ENCODE peak calls at places on chromosomes 2 and 18, in four cellular contexts. O is H1, F is HepG2, Q is K562. B is an unnamed sample.

GRCh38 chr18:48052845-48053244 is 122.4 kb upstream of the SMAD2 start:
- DNase-seq in O (no peak), F (no peak), Q (no peak), B (no peak)

GRCh38 chr18:57218281-57218680 is 71.4 kb downstream of the BOD1L2 start:
- DNase-seq in O (no peak), F (no peak), Q (no peak), B (no peak)

GRCh38 chr2:157725856-157726255 is 97.2 kb upstream of the ACVR1C start:
- DNase-seq in O (no peak), F (no peak), Q (no peak), B (no peak)

GRCh38 chr2:174485763-174486613 is 841 bp downstream of the GPR155 start:
- DNase-seq in O (no peak), F (no peak), Q (peak), B (no peak)

GRCh38 chr2:105744091-105744908 is 412 bp upstream of the NCK2 start:
- DNase-seq in O (no peak), F (peak), Q (peak), B (no peak)

GRCh38 chr2:121771976-121772742 is 16.7 kb downstream of the TSN start:
- DNase-seq in O (no peak), F (peak), Q (no peak), B (no peak)

GRCh38 chr2:163182764-163183354 is 344.3 kb upstream of the KCNH7 start:
- DNase-seq in O (no peak), F (no peak), Q (peak), B (no peak)

GRCh38 chr2:120771556-120772208 is 36.0 kb downstream of the GLI2 start:
- DNase-seq in O (no peak), F (no peak), Q (no peak), B (no peak)

GRCh38 chr2:61620244-61621159 is 82.3 kb upstream of the XPO1 start:
- DNase-seq in O (no peak), F (peak), Q (peak), B (no peak)

GRCh38 chr2:81260320-81260719 is 955.8 kb upstream of the LRRTM1 start:
- DNase-seq in O (no peak), F (no peak), Q (no peak), B (no peak)

GRCh38 chr2:238096311-238097011 is 3.7 kb upstream of the ESPNL start:
- DNase-seq in O (no peak), F (no peak), Q (no peak), B (no peak)

GRCh38 chr2:158753561-158754302 is 41.4 kb upstream of the DAPL1 start:
- DNase-seq in O (peak), F (peak), Q (peak), B (no peak)

GRCh38 chr18:60232541-60232940 is 140.0 kb downstream of the MC4R start:
- DNase-seq in O (no peak), F (no peak), Q (no peak), B (no peak)

GRCh38 chr18:63199743-63200241 is 119.8 kb downstream of the BCL2 start:
- DNase-seq in O (no peak), F (no peak), Q (peak), B (no peak)

GRCh38 chr2:233044974-233045535 is 12.6 kb downstream of the NEU2 start:
- DNase-seq in O (no peak), F (no peak), Q (no peak), B (no peak)

GRCh38 chr2:222887124-222887523 is 26.3 kb downstream of the ACSL3 start:
- DNase-seq in O (no peak), F (no peak), Q (no peak), B (no peak)

GRCh38 chr2:55099878-55100820 is 49.9 kb upstream of the RTN4 start:
- DNase-seq in O (no peak), F (no peak), Q (no peak), B (no peak)

GRCh38 chr2:69152847-69153246 is 139.9 kb downstream of the ANTXR1 start:
- DNase-seq in O (no peak), F (no peak), Q (no peak), B (no peak)

GRCh38 chr2:673615-674318 is 3.4 kb downstream of the TMEM18 start:
- DNase-seq in O (no peak), F (no peak), Q (no peak), B (no peak)

GRCh38 chr2:144444418-144444817 is 75.5 kb downstream of the ZEB2 start:
- DNase-seq in O (no peak), F (no peak), Q (no peak), B (no peak)

GRCh38 chr18:49161627-49162026 is 210.9 kb upstream of the SMAD7 start:
- DNase-seq in O (no peak), F (no peak), Q (no peak), B (peak)

GRCh38 chr18:22132763-22133162 is 36.6 kb upstream of the GATA6 start:
- DNase-seq in O (no peak), F (no peak), Q (no peak), B (no peak)

GRCh38 chr2:112642961-112643360 is 2.8 kb upstream of the SLC20A1 start:
- DNase-seq in O (no peak), F (no peak), Q (no peak), B (no peak)
- TF ChIP-seq ATF2 in O (no peak), F (no peak), Q (no peak), B (no peak)

GRCh38 chr2:60054571-60055340 is 498.7 kb downstream of the BCL11A start:
- DNase-seq in O (no peak), F (no peak), Q (no peak), B (no peak)

GRCh38 chr2:60053791-60054190 is 499.7 kb downstream of the BCL11A start:
- DNase-seq in O (no peak), F (no peak), Q (no peak), B (no peak)

GRCh38 chr2:60058781-60059180 is 494.7 kb downstream of the BCL11A start:
- DNase-seq in O (no peak), F (no peak), Q (no peak), B (no peak)
- TF ChIP-seq SIN3A in O (no peak), F (no peak), Q (no peak), B (no peak)

DNA sequence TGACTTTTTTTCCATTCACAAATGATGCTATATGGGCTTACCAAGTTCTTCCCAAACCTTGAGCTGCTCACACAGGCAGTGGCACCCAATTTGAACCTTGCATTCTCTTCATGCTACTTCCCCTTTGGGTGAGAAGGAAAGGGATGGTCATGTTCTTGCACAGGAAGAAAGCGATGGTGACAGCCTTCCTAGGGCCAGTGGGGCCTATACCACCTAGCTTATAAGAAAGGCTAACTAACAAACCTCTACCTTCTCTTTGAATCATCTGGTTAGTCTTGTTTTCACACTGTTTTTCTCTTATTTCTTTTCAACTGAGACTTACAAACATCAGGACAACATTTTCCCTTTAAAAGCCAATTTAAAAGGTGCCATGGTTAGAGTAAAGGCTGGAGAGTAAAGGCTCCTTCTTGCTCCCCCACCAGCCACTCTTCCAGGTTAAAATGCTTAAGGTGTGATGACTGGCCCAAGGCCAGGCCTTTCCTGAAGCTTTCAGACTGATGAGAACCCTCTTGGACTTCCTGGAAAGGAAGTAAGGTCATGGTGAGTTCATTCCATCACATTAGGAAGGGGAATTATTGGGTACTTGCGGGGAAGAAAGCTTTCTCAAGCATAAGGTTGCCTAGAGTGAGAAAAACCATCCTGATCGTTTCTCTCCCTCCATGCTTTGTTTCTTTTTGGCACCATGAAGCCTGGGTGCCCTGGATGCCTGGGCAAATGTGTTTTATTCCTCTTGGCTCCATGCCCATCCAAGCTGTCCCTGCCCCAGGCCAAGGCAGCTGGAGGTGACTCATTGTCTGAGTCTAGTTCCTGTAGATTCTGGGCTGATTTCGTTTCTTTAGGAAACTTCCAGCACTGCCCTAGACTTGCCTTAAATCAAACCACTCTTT is 41.4 kb upstream of the ITGB6 start:
- DNase-seq in O (no peak), F (no peak), Q (no peak), B (no peak)
- TF ChIP-seq ATF2 in O (no peak), F (no peak), Q (no peak), B (no peak)

DNA sequence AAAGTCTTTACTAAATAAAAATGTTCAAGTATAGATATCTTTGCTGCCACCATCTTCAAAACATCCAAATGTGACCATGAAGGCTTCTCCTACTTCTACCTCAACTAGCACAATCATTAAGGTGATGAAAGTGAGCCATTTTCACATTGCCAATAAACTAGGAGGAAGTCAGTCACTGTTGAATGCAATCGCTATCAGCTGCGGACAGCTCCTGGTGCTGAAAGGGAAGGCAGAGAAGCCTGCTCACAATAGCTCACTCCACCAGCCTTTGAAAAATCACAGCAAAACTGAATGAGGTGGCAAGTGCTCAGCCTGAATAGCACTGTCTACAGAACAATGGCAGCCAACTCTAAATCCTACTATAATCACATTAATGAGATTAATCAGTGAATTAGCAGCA is 2.2 kb downstream of the MYT1L start:
- DNase-seq in O (no peak), F (peak), Q (peak), B (no peak)
- TF ChIP-seq SIN3A in O (peak), F (no peak), Q (no peak), B (no peak)

GRCh38 chr2:231093956-231094355 is 30.9 kb downstream of the HTR2B start:
- DNase-seq in O (no peak), F (no peak), Q (no peak), B (no peak)
- TF ChIP-seq ATF2 in O (no peak), F (no peak), Q (no peak), B (no peak)

DNA sequence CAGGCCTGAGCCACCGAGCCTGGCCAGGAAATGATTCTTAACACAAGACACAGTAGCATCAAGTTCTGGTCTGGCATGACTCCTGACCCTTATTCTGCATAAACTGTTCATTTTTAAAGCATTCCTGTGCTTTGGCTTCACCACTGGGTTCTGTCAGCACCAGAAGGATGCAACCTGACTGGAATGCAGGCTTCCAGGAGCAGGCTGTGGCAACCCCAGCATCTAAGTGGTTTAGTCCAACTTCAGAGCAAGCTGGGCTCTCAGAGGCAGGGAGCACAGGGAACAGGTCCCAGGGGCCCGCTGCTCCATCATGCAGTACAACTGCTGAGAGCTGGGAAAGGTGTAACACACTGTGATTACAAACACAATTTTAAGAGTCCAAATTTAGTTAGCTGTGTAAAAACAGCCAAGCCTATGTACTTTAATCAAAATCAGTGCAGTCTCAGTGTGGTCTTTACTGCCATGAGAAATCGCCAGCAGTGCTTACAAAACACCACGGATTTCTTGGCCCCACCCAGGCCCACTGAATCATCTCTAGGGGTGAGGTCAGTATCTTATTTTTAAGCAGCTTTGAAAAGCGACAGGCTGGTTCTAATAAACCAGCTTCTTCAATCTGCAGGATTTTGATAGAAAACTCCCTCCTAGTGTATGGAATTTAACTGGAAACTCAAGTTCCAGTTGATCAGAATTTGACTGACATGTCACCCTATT is 44.4 kb upstream of the TMEM182 start:
- DNase-seq in O (no peak), F (no peak), Q (no peak), B (no peak)
- TF ChIP-seq SIN3A in O (no peak), F (no peak), Q (no peak), B (no peak)